ENCODE peak calls at places on chromosomes 11 and 22, in five cellular contexts. X is cardiac fibroblast; P is activated T-helper 1 cell treated with anti-CD3 and anti-CD28 coated beads, Interleukin-12 subunit alpha, Interleukin-12 subunit beta, Interleukin-2, Interleukin-4 antibody, amounts not matched to agents 30 ng/mL and 10 ng/mL and 1 ng/mL, durations not matched to agents 14 hours and 24 hours and 36 hours; I is stimulated activated naive B cell treated with anti-CD40 and anti-IgM and Interleukin-4, amounts not matched to agents 10 μg/mL and 1 μg/mL and 100 μg/mL, for 72 hours; Y is GM23338. J is an unnamed sample.

GRCh38 chr11:105137286-105137685 is 2.3 kb downstream of the CARD18 start:
- DNase-seq in X (peak), P (no peak), I (no peak), Y (no peak), J (no peak)

GRCh38 chr22:30421695-30422480 is 3.7 kb upstream of the MTFP1 start:
- DNase-seq in X (no peak), P (no peak), I (no peak), Y (no peak), J (no peak)

GRCh38 chr11:44434191-44434590 is 124.3 kb upstream of the ALX4 start:
- DNase-seq in X (no peak), P (no peak), I (no peak), Y (no peak), J (no peak)

GRCh38 chr11:11243790-11244469 is 109.1 kb downstream of the CSNK2A3 start:
- DNase-seq in X (peak), P (no peak), I (peak), Y (peak), J (no peak)

GRCh38 chr11:70713988-70714665 is 315.8 kb downstream of the CTTN start:
- DNase-seq in X (no peak), P (no peak), I (no peak), Y (peak), J (no peak)

GRCh38 chr11:7851391-7851790 is 54.6 kb upstream of the OR5P2 start:
- DNase-seq in X (no peak), P (no peak), I (no peak), Y (peak), J (no peak)

GRCh38 chr22:19419464-19420178 is 11.9 kb downstream of the HIRA start:
- DNase-seq in X (peak), P (peak), I (no peak), Y (no peak), J (no peak)

GRCh38 chr22:28021998-28022660 is 103.1 kb upstream of the PITPNB start:
- DNase-seq in X (no peak), P (no peak), I (no peak), Y (no peak), J (no peak)

GRCh38 chr11:762421-763072 is 14.7 kb downstream of the GATD1 start:
- DNase-seq in X (peak), P (no peak), I (no peak), Y (peak), J (peak)

GRCh38 chr11:57429946-57430345 is 3.0 kb upstream of the SLC43A3 start:
- DNase-seq in X (no peak), P (no peak), I (no peak), Y (no peak), J (no peak)